ENCODE peak calls at places on chromosomes 11 and 22, in six cellular contexts. L is astrocyte, Y is GM12878, H is OCI-LY7, E is uterus, C is heart left ventricle. Q is an unnamed sample. For H3K4me1, the result is how much of the 10 kb centered on the place peaks cover.

GRCh38 chr11:84930863-84931262 is 696.3 kb downstream of the DLG2 start:
- DNase-seq in E (no peak), C (no peak), Y (no peak), L (no peak), H (no peak), Q (no peak)

GRCh38 chr11:2944953-2945756 is 15.9 kb upstream of the PHLDA2 start:
- DNase-seq in L (peak), E (peak), C (peak), Y (no peak), H (no peak), Q (peak)

GRCh38 chr11:130782361-130783221 is 133.7 kb downstream of the SNX19 start:
- DNase-seq in L (peak), H (no peak), Y (no peak), C (no peak), E (no peak), Q (no peak)

GRCh38 chr11:63602296-63602695 is 11.9 kb downstream of the PLAAT3 start:
- DNase-seq in Y (no peak), E (peak), C (no peak), H (no peak), L (peak), Q (no peak)

GRCh38 chr11:95088946-95089619 is 563 bp upstream of the ENDOD1 start:
- DNase-seq in H (no peak), L (no peak), Y (no peak), E (no peak), C (no peak), Q (no peak)

GRCh38 chr22:50086526-50086925 is 1.3 kb upstream of the MLC1 start:
- DNase-seq in Y (no peak), C (no peak), E (no peak), L (peak), H (no peak), Q (no peak)

GRCh38 chr22:28883917-28884753 is 763 bp downstream of the ZNRF3 start:
- DNase-seq in L (no peak), E (peak), Y (no peak), C (peak), H (peak), Q (peak)

GRCh38 chr11:97979741-97980140 is 1041.0 kb upstream of the CNTN5 start:
- DNase-seq in H (no peak), Y (no peak), E (no peak), C (no peak), L (peak), Q (no peak)

GRCh38 chr11:2217211-2218081 is 45.8 kb upstream of the TH start:
- DNase-seq in H (no peak), L (no peak), E (peak), Y (no peak), C (no peak), Q (peak)

GRCh38 chr11:69352181-69352580 is 58.2 kb downstream of the MYEOV start:
- DNase-seq in L (peak), C (no peak), H (no peak), E (no peak), Y (no peak), Q (no peak)

GRCh38 chr22:36815558-36816337 is 1.1 kb downstream of the PVALB start:
- DNase-seq in L (no peak), E (no peak), H (no peak), C (no peak), Y (no peak), Q (no peak)

GRCh38 chr11:2214527-2215229 is 43.1 kb upstream of the TH start:
- DNase-seq in E (no peak), H (no peak), Y (no peak), L (no peak), C (peak), Q (no peak)

GRCh38 chr11:12042215-12042676 is 33.8 kb upstream of the DKK3 start:
- DNase-seq in C (no peak), L (peak), E (no peak), Y (no peak), H (no peak), Q (no peak)

GRCh38 chr11:67269401-67270255 is 3.4 kb downstream of the GRK2 start:
- DNase-seq in E (peak), L (no peak), Y (no peak), C (peak), H (peak), Q (no peak)

GRCh38 chr11:71252782-71253730 is 679 bp upstream of the SHANK2 start:
- DNase-seq in L (peak), Y (no peak), E (no peak), H (no peak), C (no peak), Q (no peak)

GRCh38 chr11:118572914-118573550 is 823 bp downstream of the ARCN1 start:
- DNase-seq in C (no peak), Y (peak), L (peak), E (no peak), H (peak), Q (peak)

GRCh38 chr11:130023204-130023603 is 20.6 kb upstream of the PRDM10 start:
- DNase-seq in H (peak), L (peak), E (no peak), Y (peak), C (no peak), Q (no peak)

DNA sequence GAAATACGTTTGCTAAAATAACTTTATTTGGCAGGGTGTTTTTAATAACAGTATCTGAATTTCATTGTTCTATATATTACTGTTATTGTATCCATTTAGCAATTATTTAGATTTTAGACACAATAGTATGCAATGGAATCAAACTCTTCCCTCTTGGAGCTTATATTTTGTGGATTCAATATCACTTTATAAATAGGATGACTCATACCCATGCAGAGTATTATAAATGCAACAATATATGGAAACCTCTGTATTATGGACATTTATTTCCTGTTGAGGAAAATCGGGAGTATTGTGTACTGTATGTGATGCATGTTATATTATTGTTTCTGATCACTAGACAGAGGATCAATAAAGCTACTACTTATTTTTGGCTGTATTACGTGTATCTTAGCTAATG is 721 bp downstream of the METTL15 start:
- DNase-seq in Y (no peak), L (no peak), H (no peak), E (no peak), C (no peak), Q (no peak)
- H3K27ac ChIP-seq in Y (no peak), L (peak), H (peak), E (peak), C (no peak), Q (peak)

GRCh38 chr22:48080304-48081165 is 1318.1 kb downstream of the TBC1D22A start:
- DNase-seq in Y (no peak), L (no peak), H (no peak), C (no peak), E (no peak), Q (no peak)
- H3K4me1 ChIP-seq in Y (under half), L (under half), H (half or more), C (under half), E (under half), Q (under half)

GRCh38 chr11:48095779-48096470 is 115.6 kb downstream of the PTPRJ start:
- DNase-seq in Y (no peak), H (no peak), L (no peak), E (no peak), C (no peak), Q (no peak)
- H3K27ac ChIP-seq in Y (no peak), H (no peak), L (no peak), E (no peak), C (no peak), Q (no peak)

GRCh38 chr11:35526370-35526792 is 965 bp upstream of the PAMR1 start:
- DNase-seq in L (no peak), C (no peak), Y (no peak), H (no peak), E (no peak), Q (no peak)

GRCh38 chr11:35524780-35525179 is 636 bp downstream of the PAMR1 start:
- DNase-seq in E (no peak), L (no peak), H (no peak), C (no peak), Y (no peak), Q (no peak)

GRCh38 chr11:35525501-35526175 is at the start of gene PAMR1:
- DNase-seq in H (no peak), L (peak), Y (no peak), E (peak), C (peak), Q (no peak)

GRCh38 chr11:35523861-35524260 is 1.6 kb downstream of the PAMR1 start:
- DNase-seq in E (no peak), Y (no peak), H (no peak), L (no peak), C (no peak), Q (no peak)

DNA sequence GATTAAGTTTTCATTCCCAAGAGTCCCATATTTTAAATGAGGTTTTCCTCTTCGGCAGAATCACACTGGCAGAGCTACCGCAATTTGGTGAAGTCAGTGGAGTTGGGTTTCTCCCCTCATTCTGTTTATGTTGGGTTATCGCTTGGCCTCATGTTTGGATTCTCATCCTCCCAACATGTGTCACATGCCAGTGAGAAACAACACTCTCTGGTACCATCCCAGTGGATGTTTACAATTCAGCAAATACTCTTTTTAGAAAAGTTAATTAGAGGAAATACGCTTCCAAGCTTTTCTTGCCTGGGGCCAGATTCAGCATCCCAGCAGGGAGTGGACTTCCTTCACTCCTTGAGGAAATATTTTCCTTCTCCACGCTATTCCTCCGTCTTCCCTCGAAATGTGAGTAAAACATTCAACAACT is 2.1 kb downstream of the PAMR1 start:
- DNase-seq in E (no peak), H (no peak), Y (no peak), C (no peak), L (no peak), Q (no peak)
- H3K4me1 ChIP-seq in E (under half), H (under half), Y (under half), C (under half), L (under half), Q (under half)

DNA sequence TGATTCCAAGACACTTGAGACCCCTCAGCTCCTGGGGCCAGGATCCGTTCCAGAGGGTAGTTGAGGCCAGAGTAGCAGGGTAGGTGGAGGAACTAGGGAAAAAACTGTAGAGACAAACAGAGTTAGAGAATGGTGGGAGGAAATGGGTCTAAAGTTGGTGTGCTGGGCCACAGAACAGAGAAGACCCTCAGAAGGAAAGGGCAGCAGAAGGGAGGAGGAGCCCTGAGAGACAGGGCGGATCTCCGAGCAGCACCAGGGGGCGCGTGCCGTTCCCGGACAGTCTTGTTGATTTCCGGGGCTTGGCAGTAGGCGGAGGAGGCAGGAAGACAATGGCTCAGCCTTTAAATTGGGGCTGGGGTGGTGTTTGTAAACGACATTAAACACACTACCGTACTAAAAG is 2.4 kb upstream of the CECR2 start:
- DNase-seq in L (no peak), H (peak), Y (no peak), C (peak), E (peak), Q (no peak)
- H3K27ac ChIP-seq in L (no peak), H (no peak), Y (no peak), C (no peak), E (no peak), Q (no peak)

DNA sequence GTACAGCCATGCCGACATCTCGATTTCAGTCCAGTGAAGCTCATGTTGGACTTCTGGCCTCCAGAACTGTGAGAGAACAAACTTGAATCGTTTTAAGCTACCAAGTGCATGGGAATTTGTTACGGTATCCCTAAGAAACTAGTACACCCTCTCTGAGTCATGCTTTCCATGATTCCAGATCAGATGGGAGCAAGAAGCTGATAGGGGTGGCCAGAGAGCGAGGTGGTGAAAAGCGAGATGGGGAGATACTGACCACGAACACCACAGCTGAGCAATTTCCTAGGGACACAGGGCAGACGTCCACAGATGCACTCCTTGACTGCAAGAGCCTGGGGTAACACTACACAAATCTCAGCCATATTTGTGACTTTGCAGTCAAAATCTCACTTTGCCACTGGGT is 22.7 kb upstream of the RCN1 start:
- DNase-seq in L (peak), Y (no peak), E (no peak), H (no peak), C (no peak), Q (no peak)
- H3K4me1 ChIP-seq in L (under half), Y (under half), E (under half), H (under half), C (under half), Q (under half)

DNA sequence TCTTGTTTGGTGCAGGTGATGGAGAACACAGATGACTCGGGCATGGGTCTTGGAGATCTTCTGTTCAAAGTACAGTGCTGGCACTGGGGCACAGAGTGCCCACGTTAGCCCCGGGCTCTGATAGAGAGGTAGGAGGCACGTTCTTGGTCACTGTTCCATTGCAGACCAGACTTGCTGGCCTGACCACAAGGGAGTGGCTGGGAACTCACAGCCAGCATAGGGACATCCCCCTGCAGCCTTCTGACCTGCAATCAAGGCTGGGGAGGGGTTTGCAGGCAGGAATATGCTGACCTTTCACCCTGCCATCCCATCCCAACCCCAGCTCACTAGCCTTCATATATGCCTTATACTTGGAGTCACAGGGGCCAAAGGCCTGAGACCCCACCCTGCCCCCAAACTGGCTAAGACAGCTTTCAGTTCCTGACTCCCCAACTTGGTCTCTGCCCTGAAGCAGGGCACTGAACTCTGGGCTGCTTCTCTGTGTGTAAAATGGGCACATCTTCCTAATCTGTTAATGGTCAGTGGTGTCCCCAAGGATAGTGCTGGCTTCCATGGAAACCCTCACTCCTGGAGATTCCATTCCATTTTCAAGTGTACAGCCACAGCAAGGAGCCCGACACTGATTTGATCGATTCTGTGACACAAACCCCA is 4.6 kb downstream of the MRPL49 start:
- DNase-seq in Y (no peak), H (no peak), E (no peak), C (no peak), L (no peak), Q (no peak)
- H3K27ac ChIP-seq in Y (no peak), H (peak), E (no peak), C (no peak), L (no peak), Q (no peak)

GRCh38 chr22:26671317-26672059 is 14.1 kb downstream of the MIAT start:
- DNase-seq in Y (peak), E (peak), C (peak), H (peak), L (no peak), Q (peak)
- H3K4me1 ChIP-seq in Y (under half), E (under half), C (under half), H (half or more), L (under half), Q (half or more)

Q was measured in CD4-positive, CD25-positive, alpha-beta regulatory T cell.